ENCODE peak calls at places on chromosome 16, in nine cellular contexts. One of them, this sample, is unnamed.

GRCh38 chr16:86044241-86044671 is 145.3 kb downstream of the IRF8 start:
- DNase-seq in astrocyte: peak
- DNase-seq in fibroblast of the aortic adventitia: peak
- DNase-seq in HCT116: peak
- DNase-seq in ascending aorta: no peak
- DNase-seq in A549: peak
- DNase-seq in AG09319: peak
- DNase-seq in CD4-positive, alpha-beta T cell: peak
- DNase-seq in LNCaP clone FGC: peak
- DNase-seq in this sample: peak

GRCh38 chr16:19935696-19936095 is 51.0 kb upstream of the GPRC5B start:
- DNase-seq in ascending aorta: no peak
- DNase-seq in fibroblast of the aortic adventitia: peak
- DNase-seq in AG09319: no peak
- DNase-seq in LNCaP clone FGC: no peak
- DNase-seq in astrocyte: no peak
- DNase-seq in CD4-positive, alpha-beta T cell: no peak
- DNase-seq in HCT116: no peak
- DNase-seq in A549: no peak
- DNase-seq in this sample: no peak

GRCh38 chr16:47734987-47735594 is 274.0 kb downstream of the PHKB start:
- DNase-seq in LNCaP clone FGC: peak
- DNase-seq in CD4-positive, alpha-beta T cell: no peak
- DNase-seq in astrocyte: no peak
- DNase-seq in fibroblast of the aortic adventitia: peak
- DNase-seq in AG09319: no peak
- DNase-seq in ascending aorta: no peak
- DNase-seq in HCT116: no peak
- DNase-seq in A549: no peak
- DNase-seq in this sample: no peak

GRCh38 chr16:66924527-66925321 is 611 bp downstream of the RRAD start:
- DNase-seq in CD4-positive, alpha-beta T cell: no peak
- DNase-seq in fibroblast of the aortic adventitia: no peak
- DNase-seq in ascending aorta: no peak
- DNase-seq in A549: no peak
- DNase-seq in astrocyte: no peak
- DNase-seq in HCT116: no peak
- DNase-seq in LNCaP clone FGC: no peak
- DNase-seq in AG09319: no peak
- DNase-seq in this sample: no peak

GRCh38 chr16:89912143-89912542 is 6.5 kb upstream of the MC1R start:
- DNase-seq in astrocyte: no peak
- DNase-seq in fibroblast of the aortic adventitia: no peak
- DNase-seq in LNCaP clone FGC: no peak
- DNase-seq in ascending aorta: no peak
- DNase-seq in AG09319: no peak
- DNase-seq in CD4-positive, alpha-beta T cell: no peak
- DNase-seq in A549: no peak
- DNase-seq in HCT116: no peak
- DNase-seq in this sample: no peak

GRCh38 chr16:55942821-55943220 is 67.6 kb upstream of the CES5A start:
- DNase-seq in A549: no peak
- DNase-seq in CD4-positive, alpha-beta T cell: no peak
- DNase-seq in fibroblast of the aortic adventitia: no peak
- DNase-seq in ascending aorta: no peak
- DNase-seq in LNCaP clone FGC: no peak
- DNase-seq in astrocyte: no peak
- DNase-seq in HCT116: no peak
- DNase-seq in AG09319: no peak
- DNase-seq in this sample: no peak

GRCh38 chr16:86961133-86961720 is 356.0 kb downstream of the C16orf95 start:
- DNase-seq in HCT116: no peak
- DNase-seq in A549: no peak
- DNase-seq in CD4-positive, alpha-beta T cell: no peak
- DNase-seq in ascending aorta: no peak
- DNase-seq in fibroblast of the aortic adventitia: peak
- DNase-seq in astrocyte: peak
- DNase-seq in LNCaP clone FGC: no peak
- DNase-seq in AG09319: peak
- DNase-seq in this sample: no peak

GRCh38 chr16:56237451-56237930 is 46.2 kb downstream of the GNAO1 start:
- DNase-seq in AG09319: peak
- DNase-seq in astrocyte: no peak
- DNase-seq in A549: no peak
- DNase-seq in CD4-positive, alpha-beta T cell: no peak
- DNase-seq in LNCaP clone FGC: no peak
- DNase-seq in HCT116: no peak
- DNase-seq in fibroblast of the aortic adventitia: peak
- DNase-seq in ascending aorta: peak
- DNase-seq in this sample: no peak

GRCh38 chr16:50071075-50071671 is 5.4 kb downstream of the HEATR3 start:
- DNase-seq in LNCaP clone FGC: no peak
- DNase-seq in HCT116: no peak
- DNase-seq in CD4-positive, alpha-beta T cell: no peak
- DNase-seq in astrocyte: no peak
- DNase-seq in A549: no peak
- DNase-seq in ascending aorta: no peak
- DNase-seq in AG09319: no peak
- DNase-seq in fibroblast of the aortic adventitia: peak
- DNase-seq in this sample: no peak

GRCh38 chr16:86509759-86510464 is 415 bp upstream of the FOXF1 start:
- DNase-seq in A549: no peak
- DNase-seq in astrocyte: peak
- DNase-seq in LNCaP clone FGC: no peak
- DNase-seq in CD4-positive, alpha-beta T cell: no peak
- DNase-seq in fibroblast of the aortic adventitia: peak
- DNase-seq in HCT116: no peak
- DNase-seq in AG09319: peak
- DNase-seq in ascending aorta: no peak
- DNase-seq in this sample: no peak

GRCh38 chr16:13928644-13929043 is 8.7 kb downstream of the ERCC4 start:
- DNase-seq in AG09319: no peak
- DNase-seq in ascending aorta: no peak
- DNase-seq in CD4-positive, alpha-beta T cell: no peak
- DNase-seq in HCT116: no peak
- DNase-seq in fibroblast of the aortic adventitia: no peak
- DNase-seq in A549: no peak
- DNase-seq in LNCaP clone FGC: no peak
- DNase-seq in astrocyte: no peak
- DNase-seq in this sample: no peak

GRCh38 chr16:60945225-60945624 is 1091.0 kb downstream of the CDH8 start:
- DNase-seq in AG09319: no peak
- DNase-seq in A549: peak
- DNase-seq in LNCaP clone FGC: no peak
- DNase-seq in ascending aorta: no peak
- DNase-seq in HCT116: no peak
- DNase-seq in astrocyte: peak
- DNase-seq in CD4-positive, alpha-beta T cell: no peak
- DNase-seq in fibroblast of the aortic adventitia: no peak
- DNase-seq in this sample: no peak

GRCh38 chr16:5010576-5011329 is 23.0 kb downstream of the NAGPA start:
- DNase-seq in CD4-positive, alpha-beta T cell: no peak
- DNase-seq in AG09319: no peak
- DNase-seq in A549: no peak
- DNase-seq in ascending aorta: no peak
- DNase-seq in LNCaP clone FGC: no peak
- DNase-seq in HCT116: no peak
- DNase-seq in fibroblast of the aortic adventitia: no peak
- DNase-seq in astrocyte: no peak
- DNase-seq in this sample: no peak
- TF ChIP-seq CTCF in CD4-positive, alpha-beta T cell: no peak
- TF ChIP-seq CTCF in AG09319: no peak
- TF ChIP-seq CTCF in A549: no peak
- TF ChIP-seq CTCF in ascending aorta: no peak
- TF ChIP-seq CTCF in LNCaP clone FGC: no peak
- TF ChIP-seq CTCF in HCT116: no peak
- TF ChIP-seq CTCF in fibroblast of the aortic adventitia: no peak
- TF ChIP-seq CTCF in astrocyte: no peak
- TF ChIP-seq CTCF in this sample: no peak

GRCh38 chr16:84911490-84912216 is 91.9 kb downstream of the CRISPLD2 start:
- DNase-seq in CD4-positive, alpha-beta T cell: no peak
- DNase-seq in AG09319: no peak
- DNase-seq in HCT116: no peak
- DNase-seq in fibroblast of the aortic adventitia: no peak
- DNase-seq in A549: no peak
- DNase-seq in astrocyte: no peak
- DNase-seq in ascending aorta: no peak
- DNase-seq in LNCaP clone FGC: no peak
- DNase-seq in this sample: no peak

GRCh38 chr16:84907575-84907974 is 87.8 kb downstream of the CRISPLD2 start:
- DNase-seq in CD4-positive, alpha-beta T cell: no peak
- DNase-seq in ascending aorta: no peak
- DNase-seq in AG09319: no peak
- DNase-seq in A549: no peak
- DNase-seq in LNCaP clone FGC: no peak
- DNase-seq in HCT116: no peak
- DNase-seq in astrocyte: peak
- DNase-seq in fibroblast of the aortic adventitia: no peak
- DNase-seq in this sample: no peak

GRCh38 chr16:84909686-84910085 is 89.9 kb downstream of the CRISPLD2 start:
- DNase-seq in astrocyte: no peak
- DNase-seq in fibroblast of the aortic adventitia: no peak
- DNase-seq in HCT116: no peak
- DNase-seq in AG09319: no peak
- DNase-seq in ascending aorta: no peak
- DNase-seq in LNCaP clone FGC: no peak
- DNase-seq in A549: no peak
- DNase-seq in CD4-positive, alpha-beta T cell: no peak
- DNase-seq in this sample: no peak

GRCh38 chr16:84907046-84907445 is 87.3 kb downstream of the CRISPLD2 start:
- DNase-seq in astrocyte: no peak
- DNase-seq in ascending aorta: no peak
- DNase-seq in CD4-positive, alpha-beta T cell: no peak
- DNase-seq in AG09319: no peak
- DNase-seq in HCT116: no peak
- DNase-seq in LNCaP clone FGC: no peak
- DNase-seq in fibroblast of the aortic adventitia: no peak
- DNase-seq in A549: no peak
- DNase-seq in this sample: no peak

GRCh38 chr16:84905965-84906460 is 86.2 kb downstream of the CRISPLD2 start:
- DNase-seq in AG09319: no peak
- DNase-seq in HCT116: no peak
- DNase-seq in A549: no peak
- DNase-seq in astrocyte: no peak
- DNase-seq in LNCaP clone FGC: no peak
- DNase-seq in fibroblast of the aortic adventitia: no peak
- DNase-seq in ascending aorta: no peak
- DNase-seq in CD4-positive, alpha-beta T cell: no peak
- DNase-seq in this sample: no peak
- TF ChIP-seq CTCF in AG09319: no peak
- TF ChIP-seq CTCF in HCT116: peak
- TF ChIP-seq CTCF in A549: no peak
- TF ChIP-seq CTCF in astrocyte: no peak
- TF ChIP-seq CTCF in LNCaP clone FGC: no peak
- TF ChIP-seq CTCF in fibroblast of the aortic adventitia: no peak
- TF ChIP-seq CTCF in ascending aorta: no peak
- TF ChIP-seq CTCF in CD4-positive, alpha-beta T cell: no peak
- TF ChIP-seq CTCF in this sample: no peak

GRCh38 chr16:84742561-84743200 is 42.9 kb downstream of the USP10 start:
- DNase-seq in A549: no peak
- DNase-seq in ascending aorta: no peak
- DNase-seq in HCT116: no peak
- DNase-seq in AG09319: no peak
- DNase-seq in CD4-positive, alpha-beta T cell: no peak
- DNase-seq in LNCaP clone FGC: no peak
- DNase-seq in fibroblast of the aortic adventitia: no peak
- DNase-seq in astrocyte: no peak
- DNase-seq in this sample: no peak

GRCh38 chr16:84749072-84749471 is 49.3 kb downstream of the USP10 start:
- DNase-seq in AG09319: no peak
- DNase-seq in A549: no peak
- DNase-seq in CD4-positive, alpha-beta T cell: no peak
- DNase-seq in HCT116: no peak
- DNase-seq in astrocyte: no peak
- DNase-seq in ascending aorta: no peak
- DNase-seq in fibroblast of the aortic adventitia: no peak
- DNase-seq in LNCaP clone FGC: no peak
- DNase-seq in this sample: no peak

GRCh38 chr16:84749815-84750214 is 50.0 kb downstream of the USP10 start:
- DNase-seq in astrocyte: no peak
- DNase-seq in fibroblast of the aortic adventitia: no peak
- DNase-seq in HCT116: no peak
- DNase-seq in AG09319: no peak
- DNase-seq in LNCaP clone FGC: no peak
- DNase-seq in ascending aorta: no peak
- DNase-seq in A549: no peak
- DNase-seq in CD4-positive, alpha-beta T cell: no peak
- DNase-seq in this sample: no peak

GRCh38 chr16:84746231-84746630 is 46.4 kb downstream of the USP10 start:
- DNase-seq in astrocyte: no peak
- DNase-seq in CD4-positive, alpha-beta T cell: no peak
- DNase-seq in ascending aorta: no peak
- DNase-seq in LNCaP clone FGC: no peak
- DNase-seq in fibroblast of the aortic adventitia: no peak
- DNase-seq in A549: no peak
- DNase-seq in HCT116: no peak
- DNase-seq in AG09319: no peak
- DNase-seq in this sample: no peak

DNA sequence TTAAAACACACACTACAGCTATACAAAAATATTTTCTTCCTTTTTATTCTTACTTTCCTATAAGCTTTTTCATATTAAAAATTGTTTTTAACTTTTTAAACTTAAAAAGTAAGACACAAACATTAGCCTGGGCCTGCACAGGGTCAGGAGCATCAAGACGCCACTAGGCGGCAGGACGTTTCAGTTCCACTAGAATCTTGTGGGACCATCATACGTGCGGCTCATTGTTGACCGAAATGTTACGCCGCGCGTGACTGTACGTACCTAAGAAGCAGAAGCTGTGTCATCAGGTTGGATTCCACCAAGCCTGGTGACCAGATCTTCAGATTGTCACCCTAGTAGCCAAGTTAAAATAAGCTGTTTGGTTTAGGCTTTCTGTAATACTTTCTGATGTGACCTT is 47.1 kb downstream of the USP10 start:
- DNase-seq in HCT116: no peak
- DNase-seq in fibroblast of the aortic adventitia: no peak
- DNase-seq in ascending aorta: no peak
- DNase-seq in CD4-positive, alpha-beta T cell: no peak
- DNase-seq in LNCaP clone FGC: no peak
- DNase-seq in A549: peak
- DNase-seq in AG09319: no peak
- DNase-seq in astrocyte: no peak
- DNase-seq in this sample: no peak
- TF ChIP-seq CTCF in HCT116: peak
- TF ChIP-seq CTCF in fibroblast of the aortic adventitia: peak
- TF ChIP-seq CTCF in ascending aorta: no peak
- TF ChIP-seq CTCF in CD4-positive, alpha-beta T cell: no peak
- TF ChIP-seq CTCF in LNCaP clone FGC: peak
- TF ChIP-seq CTCF in A549: peak
- TF ChIP-seq CTCF in AG09319: peak
- TF ChIP-seq CTCF in astrocyte: peak
- TF ChIP-seq CTCF in this sample: no peak

DNA sequence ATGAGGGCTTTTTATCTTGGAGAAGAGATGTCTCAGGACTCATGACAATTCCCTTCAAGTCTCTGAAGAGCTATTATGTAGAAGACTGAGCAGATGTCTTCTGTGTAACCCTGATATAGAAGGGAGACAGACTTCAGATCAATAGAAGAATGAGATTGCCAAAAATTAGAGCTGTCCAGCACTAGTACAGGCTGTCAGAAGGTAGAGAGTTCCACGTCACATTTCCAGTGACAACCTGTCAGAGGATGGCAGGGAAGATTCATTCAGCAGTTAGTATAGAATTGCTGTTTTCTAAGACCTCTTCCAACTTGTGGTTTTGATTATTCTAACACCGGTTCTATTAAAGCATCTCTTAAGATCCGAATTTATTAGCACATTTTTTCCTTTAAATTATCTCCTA is 520.6 kb downstream of the RBFOX1 start:
- DNase-seq in astrocyte: no peak
- DNase-seq in ascending aorta: no peak
- DNase-seq in HCT116: no peak
- DNase-seq in fibroblast of the aortic adventitia: no peak
- DNase-seq in A549: no peak
- DNase-seq in AG09319: no peak
- DNase-seq in LNCaP clone FGC: no peak
- DNase-seq in CD4-positive, alpha-beta T cell: no peak
- DNase-seq in this sample: no peak
- TF ChIP-seq CTCF in astrocyte: no peak
- TF ChIP-seq CTCF in ascending aorta: no peak
- TF ChIP-seq CTCF in HCT116: no peak
- TF ChIP-seq CTCF in fibroblast of the aortic adventitia: no peak
- TF ChIP-seq CTCF in A549: no peak
- TF ChIP-seq CTCF in AG09319: no peak
- TF ChIP-seq CTCF in LNCaP clone FGC: no peak
- TF ChIP-seq CTCF in CD4-positive, alpha-beta T cell: no peak
- TF ChIP-seq CTCF in this sample: no peak

This sample was measured in mesothelial cell of epicardium.